ENCODE peak calls at places on chromosome 15, in six cellular contexts. C is SW 1271; J is A172; B is left lung; H is activated CD4-positive, CD25-positive, alpha-beta regulatory T cell treated with anti-CD3 and anti-CD28 coated beads, Interleukin-2, amount 50 U/mL, for 72 hours; R is NCI-H524. M is an unnamed sample.

GRCh38 chr15:73362900-73363299 is 5.9 kb downstream of the HCN4 start:
- DNase-seq in J (no peak), H (no peak), B (no peak), R (no peak), C (no peak), M (no peak)

GRCh38 chr15:85639752-85640381 is 154.9 kb downstream of the KLHL25 start:
- DNase-seq in C (no peak), B (no peak), H (no peak), R (peak), J (no peak), M (no peak)

GRCh38 chr15:67920524-67921240 is 80.8 kb upstream of the RNU6-1 start:
- DNase-seq in J (no peak), C (no peak), H (no peak), R (no peak), B (no peak), M (no peak)

GRCh38 chr15:62739507-62739906 is 303.0 kb upstream of the TPM1 start:
- DNase-seq in J (peak), H (no peak), R (no peak), B (no peak), C (no peak), M (no peak)

GRCh38 chr15:83695246-83695645 is 41.3 kb downstream of the ADAMTSL3 start:
- DNase-seq in H (no peak), R (no peak), B (no peak), J (no peak), C (no peak), M (no peak)

GRCh38 chr15:68191555-68191954 is 13.6 kb downstream of the CALML4 start:
- DNase-seq in H (no peak), C (no peak), J (no peak), R (no peak), B (no peak), M (no peak)

GRCh38 chr15:52417501-52417900 is 111.2 kb downstream of the MYO5A start:
- DNase-seq in C (no peak), H (no peak), J (peak), B (no peak), R (no peak), M (no peak)

GRCh38 chr15:51757463-51757862 is 6.1 kb downstream of the TMOD2 start:
- DNase-seq in H (no peak), C (no peak), B (no peak), J (no peak), R (peak), M (no peak)

M was measured in left lobe of liver.